ENCODE peak calls at places on chromosomes 1 and 21, in ten cellular contexts. One of them, this sample, is unnamed.

GRCh38 chr1:86750076-86750475 is 45.7 kb downstream of the SH3GLB1 start:
- DNase-seq in HFF-Myc: no peak
- DNase-seq in hypothalamus: no peak
- DNase-seq in endothelial cell of umbilical vein: no peak
- DNase-seq in NCI-H2081: no peak
- DNase-seq in DMS53: no peak
- DNase-seq in effector memory CD4-positive, alpha-beta T cell: no peak
- DNase-seq in GM19239: no peak
- DNase-seq in left ventricle myocardium superior: no peak
- DNase-seq in stimulated activated CD4-positive, alpha-beta T cell treated with anti-CD3 and anti-CD28 coated beads, Interleukin-4, amount 100 ng/mL, for 24 hours: no peak
- DNase-seq in this sample: no peak

GRCh38 chr1:228478912-228479665 is 8.1 kb upstream of the RNF187 start:
- DNase-seq in stimulated activated CD4-positive, alpha-beta T cell treated with anti-CD3 and anti-CD28 coated beads, Interleukin-4, amount 100 ng/mL, for 24 hours: no peak
- DNase-seq in endothelial cell of umbilical vein: no peak
- DNase-seq in GM19239: no peak
- DNase-seq in hypothalamus: no peak
- DNase-seq in effector memory CD4-positive, alpha-beta T cell: no peak
- DNase-seq in DMS53: no peak
- DNase-seq in NCI-H2081: no peak
- DNase-seq in HFF-Myc: no peak
- DNase-seq in left ventricle myocardium superior: no peak
- DNase-seq in this sample: no peak

GRCh38 chr1:14994841-14995437 is 158.6 kb upstream of the TMEM51 start:
- DNase-seq in HFF-Myc: no peak
- DNase-seq in left ventricle myocardium superior: no peak
- DNase-seq in hypothalamus: no peak
- DNase-seq in endothelial cell of umbilical vein: no peak
- DNase-seq in effector memory CD4-positive, alpha-beta T cell: no peak
- DNase-seq in stimulated activated CD4-positive, alpha-beta T cell treated with anti-CD3 and anti-CD28 coated beads, Interleukin-4, amount 100 ng/mL, for 24 hours: no peak
- DNase-seq in NCI-H2081: no peak
- DNase-seq in DMS53: no peak
- DNase-seq in GM19239: no peak
- DNase-seq in this sample: no peak

GRCh38 chr21:44366586-44367211 is 13.3 kb downstream of the TRPM2 start:
- DNase-seq in endothelial cell of umbilical vein: no peak
- DNase-seq in GM19239: no peak
- DNase-seq in left ventricle myocardium superior: no peak
- DNase-seq in DMS53: no peak
- DNase-seq in hypothalamus: no peak
- DNase-seq in NCI-H2081: no peak
- DNase-seq in effector memory CD4-positive, alpha-beta T cell: no peak
- DNase-seq in stimulated activated CD4-positive, alpha-beta T cell treated with anti-CD3 and anti-CD28 coated beads, Interleukin-4, amount 100 ng/mL, for 24 hours: no peak
- DNase-seq in HFF-Myc: no peak
- DNase-seq in this sample: no peak

GRCh38 chr1:176943783-176944182 is 220.7 kb downstream of the ASTN1 start:
- DNase-seq in DMS53: no peak
- DNase-seq in HFF-Myc: no peak
- DNase-seq in effector memory CD4-positive, alpha-beta T cell: no peak
- DNase-seq in stimulated activated CD4-positive, alpha-beta T cell treated with anti-CD3 and anti-CD28 coated beads, Interleukin-4, amount 100 ng/mL, for 24 hours: no peak
- DNase-seq in NCI-H2081: no peak
- DNase-seq in GM19239: no peak
- DNase-seq in hypothalamus: no peak
- DNase-seq in endothelial cell of umbilical vein: no peak
- DNase-seq in left ventricle myocardium superior: no peak
- DNase-seq in this sample: no peak

GRCh38 chr1:23402286-23403037 is 22.1 kb downstream of the TCEA3 start:
- DNase-seq in effector memory CD4-positive, alpha-beta T cell: no peak
- DNase-seq in endothelial cell of umbilical vein: no peak
- DNase-seq in stimulated activated CD4-positive, alpha-beta T cell treated with anti-CD3 and anti-CD28 coated beads, Interleukin-4, amount 100 ng/mL, for 24 hours: no peak
- DNase-seq in HFF-Myc: no peak
- DNase-seq in NCI-H2081: no peak
- DNase-seq in left ventricle myocardium superior: peak
- DNase-seq in GM19239: no peak
- DNase-seq in DMS53: no peak
- DNase-seq in hypothalamus: no peak
- DNase-seq in this sample: no peak

GRCh38 chr1:180167721-180168467 is 13.2 kb downstream of the QSOX1 start:
- DNase-seq in effector memory CD4-positive, alpha-beta T cell: no peak
- DNase-seq in stimulated activated CD4-positive, alpha-beta T cell treated with anti-CD3 and anti-CD28 coated beads, Interleukin-4, amount 100 ng/mL, for 24 hours: no peak
- DNase-seq in endothelial cell of umbilical vein: no peak
- DNase-seq in hypothalamus: no peak
- DNase-seq in NCI-H2081: no peak
- DNase-seq in DMS53: peak
- DNase-seq in GM19239: no peak
- DNase-seq in left ventricle myocardium superior: peak
- DNase-seq in HFF-Myc: no peak
- DNase-seq in this sample: no peak

GRCh38 chr1:246642719-246643118 is 76.5 kb downstream of the CNST start:
- DNase-seq in hypothalamus: no peak
- DNase-seq in effector memory CD4-positive, alpha-beta T cell: no peak
- DNase-seq in HFF-Myc: no peak
- DNase-seq in DMS53: no peak
- DNase-seq in GM19239: no peak
- DNase-seq in stimulated activated CD4-positive, alpha-beta T cell treated with anti-CD3 and anti-CD28 coated beads, Interleukin-4, amount 100 ng/mL, for 24 hours: no peak
- DNase-seq in endothelial cell of umbilical vein: no peak
- DNase-seq in NCI-H2081: no peak
- DNase-seq in left ventricle myocardium superior: no peak
- DNase-seq in this sample: no peak

GRCh38 chr1:27203946-27204345 is 30.5 kb upstream of the WDTC1 start:
- DNase-seq in endothelial cell of umbilical vein: no peak
- DNase-seq in left ventricle myocardium superior: no peak
- DNase-seq in GM19239: no peak
- DNase-seq in hypothalamus: no peak
- DNase-seq in HFF-Myc: no peak
- DNase-seq in effector memory CD4-positive, alpha-beta T cell: no peak
- DNase-seq in DMS53: no peak
- DNase-seq in NCI-H2081: no peak
- DNase-seq in stimulated activated CD4-positive, alpha-beta T cell treated with anti-CD3 and anti-CD28 coated beads, Interleukin-4, amount 100 ng/mL, for 24 hours: no peak
- DNase-seq in this sample: no peak

GRCh38 chr1:163509126-163509525 is 187.4 kb downstream of the NUF2 start:
- DNase-seq in endothelial cell of umbilical vein: no peak
- DNase-seq in hypothalamus: no peak
- DNase-seq in stimulated activated CD4-positive, alpha-beta T cell treated with anti-CD3 and anti-CD28 coated beads, Interleukin-4, amount 100 ng/mL, for 24 hours: no peak
- DNase-seq in GM19239: no peak
- DNase-seq in left ventricle myocardium superior: no peak
- DNase-seq in NCI-H2081: no peak
- DNase-seq in HFF-Myc: no peak
- DNase-seq in DMS53: peak
- DNase-seq in effector memory CD4-positive, alpha-beta T cell: no peak
- DNase-seq in this sample: no peak

GRCh38 chr1:244322791-244323521 is 128.8 kb downstream of the ADSS2 start:
- DNase-seq in NCI-H2081: no peak
- DNase-seq in GM19239: no peak
- DNase-seq in HFF-Myc: peak
- DNase-seq in DMS53: peak
- DNase-seq in left ventricle myocardium superior: no peak
- DNase-seq in endothelial cell of umbilical vein: peak
- DNase-seq in stimulated activated CD4-positive, alpha-beta T cell treated with anti-CD3 and anti-CD28 coated beads, Interleukin-4, amount 100 ng/mL, for 24 hours: peak
- DNase-seq in hypothalamus: no peak
- DNase-seq in effector memory CD4-positive, alpha-beta T cell: peak
- DNase-seq in this sample: peak

GRCh38 chr1:200464784-200465400 is 55.1 kb upstream of the ZNF281 start:
- DNase-seq in GM19239: no peak
- DNase-seq in endothelial cell of umbilical vein: no peak
- DNase-seq in left ventricle myocardium superior: no peak
- DNase-seq in NCI-H2081: no peak
- DNase-seq in effector memory CD4-positive, alpha-beta T cell: no peak
- DNase-seq in DMS53: no peak
- DNase-seq in hypothalamus: no peak
- DNase-seq in HFF-Myc: no peak
- DNase-seq in stimulated activated CD4-positive, alpha-beta T cell treated with anti-CD3 and anti-CD28 coated beads, Interleukin-4, amount 100 ng/mL, for 24 hours: no peak
- DNase-seq in this sample: no peak

GRCh38 chr1:157363660-157364140 is 188.6 kb downstream of the FCRL5 start:
- DNase-seq in hypothalamus: no peak
- DNase-seq in left ventricle myocardium superior: no peak
- DNase-seq in endothelial cell of umbilical vein: peak
- DNase-seq in HFF-Myc: peak
- DNase-seq in DMS53: peak
- DNase-seq in effector memory CD4-positive, alpha-beta T cell: no peak
- DNase-seq in GM19239: peak
- DNase-seq in NCI-H2081: peak
- DNase-seq in stimulated activated CD4-positive, alpha-beta T cell treated with anti-CD3 and anti-CD28 coated beads, Interleukin-4, amount 100 ng/mL, for 24 hours: no peak
- DNase-seq in this sample: no peak

This sample was measured in retinal pigment epithelial cell.